ENCODE peak calls at places on chromosomes 12 and 14, in eight cellular contexts. One of them, this sample, is unnamed.

GRCh38 chr12:76341436-76342030 is 6.7 kb downstream of the BBS10 start:
- DNase-seq in T1000: no peak
- DNase-seq in uterus: no peak
- DNase-seq in anterior cingulate cortex: no peak
- DNase-seq in EL: no peak
- DNase-seq in pons: no peak
- DNase-seq in AG08396: no peak
- DNase-seq in AML-193: no peak
- DNase-seq in this sample: no peak

GRCh38 chr12:60012659-60013058 is 416.8 kb downstream of the SLC16A7 start:
- DNase-seq in AG08396: no peak
- DNase-seq in pons: no peak
- DNase-seq in anterior cingulate cortex: no peak
- DNase-seq in AML-193: no peak
- DNase-seq in EL: no peak
- DNase-seq in uterus: no peak
- DNase-seq in T1000: no peak
- DNase-seq in this sample: no peak

GRCh38 chr14:95485222-95485819 is 31.1 kb downstream of the SYNE3 start:
- DNase-seq in T1000: no peak
- DNase-seq in EL: no peak
- DNase-seq in anterior cingulate cortex: no peak
- DNase-seq in pons: no peak
- DNase-seq in AG08396: no peak
- DNase-seq in uterus: no peak
- DNase-seq in AML-193: no peak
- DNase-seq in this sample: no peak

GRCh38 chr14:57686317-57686716 is 179.6 kb downstream of the SLC35F4 start:
- DNase-seq in EL: no peak
- DNase-seq in AML-193: no peak
- DNase-seq in pons: peak
- DNase-seq in T1000: no peak
- DNase-seq in AG08396: no peak
- DNase-seq in uterus: no peak
- DNase-seq in anterior cingulate cortex: no peak
- DNase-seq in this sample: no peak

GRCh38 chr12:23600936-23601335 is 348.5 kb downstream of the SOX5 start:
- DNase-seq in T1000: no peak
- DNase-seq in anterior cingulate cortex: no peak
- DNase-seq in pons: peak
- DNase-seq in uterus: no peak
- DNase-seq in AML-193: no peak
- DNase-seq in EL: no peak
- DNase-seq in AG08396: no peak
- DNase-seq in this sample: no peak

GRCh38 chr12:4006743-4007142 is 133.5 kb upstream of the PARP11 start:
- DNase-seq in EL: no peak
- DNase-seq in AG08396: no peak
- DNase-seq in pons: no peak
- DNase-seq in AML-193: no peak
- DNase-seq in T1000: no peak
- DNase-seq in uterus: no peak
- DNase-seq in anterior cingulate cortex: no peak
- DNase-seq in this sample: no peak

GRCh38 chr14:101909371-101910096 is 54.8 kb upstream of the DYNC1H1 start:
- DNase-seq in anterior cingulate cortex: no peak
- DNase-seq in pons: no peak
- DNase-seq in T1000: no peak
- DNase-seq in uterus: no peak
- DNase-seq in AG08396: no peak
- DNase-seq in EL: no peak
- DNase-seq in AML-193: no peak
- DNase-seq in this sample: no peak

GRCh38 chr12:77685112-77685511 is 145.6 kb upstream of the NAV3 start:
- DNase-seq in anterior cingulate cortex: no peak
- DNase-seq in AML-193: peak
- DNase-seq in pons: peak
- DNase-seq in AG08396: peak
- DNase-seq in T1000: peak
- DNase-seq in uterus: peak
- DNase-seq in EL: peak
- DNase-seq in this sample: peak

GRCh38 chr12:614727-615060 is 48.6 kb downstream of the NINJ2 start:
- DNase-seq in anterior cingulate cortex: no peak
- DNase-seq in EL: no peak
- DNase-seq in T1000: no peak
- DNase-seq in AG08396: no peak
- DNase-seq in AML-193: no peak
- DNase-seq in pons: no peak
- DNase-seq in uterus: no peak
- DNase-seq in this sample: no peak